ENCODE peak calls at places on chromosome 13, in five cellular contexts. P is body of pancreas, W is endodermal cell, D is lung, V is thoracic aorta. I is an unnamed sample. For H3K36me3, the result is how much of the 10 kb centered on the place peaks cover.

GRCh38 chr13:42847891-42848663 is 66.7 kb downstream of the FAM216B start:
- DNase-seq in P (no peak), W (no peak), D (no peak), V (no peak), I (no peak)

GRCh38 chr13:98488736-98489135 is 88.2 kb downstream of the STK24 start:
- DNase-seq in P (no peak), W (no peak), D (no peak), V (no peak), I (no peak)

GRCh38 chr13:92320323-92320722 is 906.3 kb upstream of the GPC6 start:
- DNase-seq in P (no peak), W (no peak), D (no peak), V (no peak), I (no peak)

GRCh38 chr13:28564030-28564429 is 69.1 kb upstream of the FLT1 start:
- DNase-seq in P (no peak), W (no peak), D (peak), V (no peak), I (no peak)

GRCh38 chr13:23966691-23967615 is 69.7 kb upstream of the C1QTNF9B start:
- DNase-seq in P (no peak), W (no peak), D (no peak), V (no peak), I (no peak)

GRCh38 chr13:27592865-27593264 is 27.5 kb downstream of the LNX2 start:
- DNase-seq in P (no peak), W (no peak), D (no peak), V (no peak), I (no peak)

GRCh38 chr13:49652691-49653305 is 24.5 kb downstream of the ARL11 start:
- DNase-seq in P (peak), W (peak), D (no peak), V (no peak), I (peak)

GRCh38 chr13:109454167-109454917 is 332.0 kb downstream of the IRS2 start:
- DNase-seq in P (no peak), W (no peak), D (no peak), V (peak), I (no peak)

GRCh38 chr13:34358811-34359513 is 541.0 kb downstream of the RFC3 start:
- DNase-seq in P (no peak), W (no peak), D (no peak), V (no peak), I (no peak)

GRCh38 chr13:67137044-67137735 is 92.9 kb downstream of the PCDH9 start:
- DNase-seq in P (no peak), W (no peak), D (no peak), V (no peak), I (no peak)

GRCh38 chr13:51632643-51633357 is 48.5 kb downstream of the WDFY2 start:
- DNase-seq in P (peak), W (peak), D (no peak), V (no peak), I (peak)

GRCh38 chr13:103471896-103472295 is 405.7 kb upstream of the SLC10A2 start:
- DNase-seq in P (no peak), W (peak), D (no peak), V (no peak), I (no peak)

GRCh38 chr13:85728831-85729230 is 70.4 kb downstream of the SLITRK6 start:
- DNase-seq in P (no peak), W (no peak), D (no peak), V (no peak), I (no peak)

GRCh38 chr13:30052127-30052526 is 201.7 kb upstream of the UBL3 start:
- DNase-seq in P (no peak), W (peak), D (no peak), V (no peak), I (no peak)

GRCh38 chr13:30711375-30711774 is 24.0 kb upstream of the ALOX5AP start:
- DNase-seq in P (no peak), W (no peak), D (no peak), V (no peak), I (no peak)

GRCh38 chr13:30679483-30680330 is 55.6 kb upstream of the ALOX5AP start:
- DNase-seq in P (no peak), W (peak), D (no peak), V (no peak), I (peak)

GRCh38 chr13:104782741-104783140 is 1716.5 kb upstream of the SLC10A2 start:
- DNase-seq in P (no peak), W (no peak), D (no peak), V (no peak), I (no peak)

GRCh38 chr13:20424559-20424852 is 101.2 kb downstream of the CRYL1 start:
- DNase-seq in P (no peak), W (no peak), D (no peak), V (no peak), I (peak)

GRCh38 chr13:39110518-39111097 is 72.4 kb downstream of the NHLRC3 start:
- DNase-seq in P (no peak), W (no peak), D (no peak), V (no peak), I (no peak)

GRCh38 chr13:66224644-66225043 is 1005.5 kb downstream of the PCDH9 start:
- DNase-seq in P (no peak), W (peak), D (no peak), V (no peak), I (peak)

GRCh38 chr13:75181906-75182305 is 300.1 kb downstream of the TBC1D4 start:
- DNase-seq in P (no peak), W (no peak), D (no peak), V (no peak), I (no peak)

GRCh38 chr13:49353908-49354307 is 90.0 kb downstream of the CAB39L start:
- DNase-seq in P (no peak), W (no peak), D (no peak), V (no peak), I (no peak)

GRCh38 chr13:28375250-28375930 is 119.5 kb downstream of the FLT1 start:
- DNase-seq in P (no peak), W (no peak), D (no peak), V (no peak), I (no peak)

GRCh38 chr13:31159306-31159705 is 2.4 kb downstream of the HSPH1 start:
- DNase-seq in P (no peak), W (no peak), D (no peak), V (no peak), I (no peak)

GRCh38 chr13:50697746-50698526 is 145.6 kb downstream of the DLEU7 start:
- DNase-seq in P (no peak), W (no peak), D (no peak), V (no peak), I (no peak)

GRCh38 chr13:98403076-98403475 is 173.8 kb downstream of the STK24 start:
- DNase-seq in P (no peak), W (no peak), D (no peak), V (no peak), I (no peak)

GRCh38 chr13:88068316-88068715 is 397.1 kb downstream of the SLITRK5 start:
- DNase-seq in P (no peak), W (no peak), D (no peak), V (no peak), I (no peak)

GRCh38 chr13:94494021-94494420 is 14.5 kb upstream of the DCT start:
- DNase-seq in P (no peak), W (no peak), D (no peak), V (no peak), I (no peak)

GRCh38 chr13:26837997-26838396 is 77.4 kb upstream of the GPR12 start:
- DNase-seq in P (no peak), W (no peak), D (no peak), V (no peak), I (no peak)

GRCh38 chr13:43072394-43072793 is 49.0 kb downstream of the DNAJC15 start:
- DNase-seq in P (peak), W (no peak), D (no peak), V (no peak), I (no peak)

GRCh38 chr13:73702419-73703071 is 431.7 kb downstream of the KLF12 start:
- DNase-seq in P (no peak), W (no peak), D (no peak), V (no peak), I (no peak)

GRCh38 chr13:110651271-110651670 is 35.9 kb downstream of the NAXD start:
- DNase-seq in P (peak), W (no peak), D (no peak), V (no peak), I (peak)

GRCh38 chr13:39527961-39528720 is 74.9 kb downstream of the LHFPL6 start:
- DNase-seq in P (no peak), W (no peak), D (no peak), V (no peak), I (no peak)

GRCh38 chr13:33087790-33088189 is 71.6 kb downstream of the KL start:
- DNase-seq in P (no peak), W (no peak), D (no peak), V (no peak), I (no peak)

GRCh38 chr13:113518080-113518803 is 27.7 kb upstream of the DCUN1D2 start:
- DNase-seq in P (no peak), W (no peak), D (no peak), V (no peak), I (no peak)
- H3K36me3 ChIP-seq in P (under half), W (half or more), D (under half), V (under half), I (under half)

GRCh38 chr13:41231025-41231677 is 32.2 kb downstream of the MTRF1 start:
- DNase-seq in P (peak), W (no peak), D (no peak), V (no peak), I (no peak)

GRCh38 chr13:41231786-41232185 is 31.6 kb downstream of the MTRF1 start:
- DNase-seq in P (peak), W (peak), D (peak), V (no peak), I (no peak)

GRCh38 chr13:41224113-41225110 is 30.0 kb upstream of the KBTBD7 start:
- DNase-seq in P (no peak), W (no peak), D (no peak), V (no peak), I (no peak)

GRCh38 chr13:41232715-41233114 is 30.7 kb downstream of the MTRF1 start:
- DNase-seq in P (no peak), W (no peak), D (no peak), V (no peak), I (no peak)

DNA sequence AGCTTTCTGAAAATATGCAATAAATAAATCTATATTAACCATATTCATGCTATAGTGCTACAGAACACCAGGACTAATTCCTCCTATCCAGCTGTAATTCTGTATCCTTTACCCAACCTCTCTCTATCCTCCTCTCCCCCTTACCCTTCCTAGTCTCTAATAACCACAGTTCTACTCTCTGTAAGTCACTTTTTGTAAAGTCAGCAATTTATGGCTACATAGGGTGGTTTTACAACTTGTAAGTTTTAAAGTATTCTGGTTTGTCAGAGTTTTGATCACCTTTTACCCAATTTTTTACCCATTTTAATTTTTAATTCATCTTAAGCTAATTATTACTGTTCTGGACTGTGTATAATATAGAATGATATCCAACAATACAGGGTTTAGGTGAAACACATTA is 34.0 kb downstream of the MTRF1 start:
- DNase-seq in P (no peak), W (no peak), D (no peak), V (no peak), I (no peak)
- H3K36me3 ChIP-seq in P (under half), W (under half), D (under half), V (under half), I (under half)

GRCh38 chr13:79912403-79912802 is 428.5 kb downstream of the SPRY2 start:
- DNase-seq in P (no peak), W (no peak), D (no peak), V (no peak), I (no peak)
- H3K36me3 ChIP-seq in P (under half), W (under half), D (under half), V (under half), I (under half)

DNA sequence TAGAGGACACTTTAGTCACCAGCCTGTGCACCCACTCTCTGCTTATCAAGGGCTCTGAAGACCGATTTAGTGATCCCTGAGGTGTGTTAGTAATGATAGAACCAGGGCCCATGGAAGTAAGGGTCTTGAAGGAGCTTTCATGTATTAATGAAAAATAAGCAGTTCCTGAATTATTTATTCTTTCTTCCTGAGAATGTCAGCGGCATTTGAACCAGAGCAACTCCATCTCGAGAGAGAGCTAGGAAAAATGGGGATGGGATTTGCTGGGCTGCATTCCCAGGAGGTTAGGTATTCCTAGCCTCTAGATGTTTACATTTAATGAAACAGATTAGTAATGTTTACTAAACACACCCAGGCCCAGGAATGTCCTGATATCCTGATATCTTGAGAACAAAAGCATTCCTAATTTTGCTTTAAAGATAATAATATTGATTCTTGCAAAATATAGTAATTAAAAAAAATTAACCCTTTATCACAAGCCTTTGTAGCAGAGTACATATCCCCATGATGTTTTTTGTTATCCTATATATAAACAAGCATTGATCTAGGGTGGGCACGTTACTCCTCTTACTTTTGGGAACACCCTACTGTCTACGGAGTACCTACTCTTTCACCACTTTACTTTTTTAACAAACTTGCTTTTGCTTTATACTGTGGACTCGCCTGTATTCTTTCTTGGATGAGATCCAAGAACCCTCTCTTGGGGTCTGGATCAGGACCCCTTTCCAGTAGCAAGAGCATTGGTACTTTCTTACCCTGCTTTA is 63.1 kb downstream of the COG3 start:
- DNase-seq in P (no peak), W (no peak), D (no peak), V (no peak), I (no peak)
- H3K36me3 ChIP-seq in P (under half), W (half or more), D (under half), V (under half), I (under half)

DNA sequence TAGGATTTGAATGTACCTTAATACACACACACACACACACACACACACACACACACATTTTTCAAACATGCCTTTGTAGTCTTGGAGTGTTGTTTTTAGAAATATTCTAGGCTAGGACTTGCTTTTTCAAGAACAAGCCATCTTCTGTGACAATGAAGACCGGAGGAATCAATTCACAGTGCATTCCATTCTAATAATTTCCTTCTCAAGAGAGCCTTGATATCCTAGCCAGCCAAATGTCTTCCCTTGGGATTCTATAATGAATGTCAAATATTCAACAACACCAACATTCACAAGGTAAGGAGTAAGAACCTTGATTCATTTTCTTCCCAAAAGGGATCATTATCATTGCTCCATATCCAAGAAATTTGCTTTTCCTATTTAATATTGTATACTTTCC is 180.3 kb downstream of the SLITRK1 start:
- DNase-seq in P (no peak), W (no peak), D (no peak), V (no peak), I (no peak)
- H3K36me3 ChIP-seq in P (under half), W (under half), D (under half), V (under half), I (under half)

I was measured in H7.